ENCODE peak calls at places on chromosome 9, in five cellular contexts. G, T, A, E and J are unnamed samples.

GRCh38 chr9:121360975-121361374 is 9.1 kb downstream of the STOM start:
- DNase-seq in G (peak; percentile 92), T (no peak), A (no peak), E (peak; percentile 51), J (no peak)

GRCh38 chr9:87801013-87801412 is 75.1 kb downstream of the CTSL start:
- DNase-seq in G (no peak), T (no peak), A (peak; percentile 13), E (no peak), J (no peak)

GRCh38 chr9:33297455-33297854 is 7.1 kb downstream of the NFX1 start:
- DNase-seq in G (no peak), T (no peak), A (no peak), E (no peak), J (no peak)

GRCh38 chr9:83355024-83355444 is 183.2 kb downstream of the FRMD3 start:
- DNase-seq in G (peak; percentile 15), T (no peak), A (no peak), E (no peak), J (no peak)

GRCh38 chr9:35599763-35600604 is 5.1 kb upstream of the TESK1 start:
- DNase-seq in G (no peak), T (peak; percentile 51), A (no peak), E (no peak), J (no peak)

GRCh38 chr9:91714020-91714721 is 235.9 kb downstream of the ROR2 start:
- DNase-seq in G (peak; percentile 42), T (peak; percentile 82), A (no peak), E (peak; percentile 21), J (no peak)

GRCh38 chr9:35910613-35911488 is 1.6 kb downstream of the SPAAR start:
- DNase-seq in G (peak; percentile 57), T (peak; percentile 55), A (no peak), E (peak; percentile 56), J (no peak)

GRCh38 chr9:104849023-104849422 is 78.9 kb downstream of the ABCA1 start:
- DNase-seq in G (peak; percentile 25), T (no peak), A (no peak), E (no peak), J (no peak)

GRCh38 chr9:117030254-117030768 is 343.2 kb downstream of the TRIM32 start:
- DNase-seq in G (no peak), T (no peak), A (no peak), E (no peak), J (no peak)

GRCh38 chr9:26947736-26948135 is 694 bp upstream of the PLAA start:
- DNase-seq in G (peak; percentile 26), T (no peak), A (no peak), E (no peak), J (no peak)

GRCh38 chr9:9998491-9999287 is 614.1 kb downstream of the PTPRD start:
- DNase-seq in G (no peak), T (no peak), A (no peak), E (peak; percentile 9), J (no peak)

GRCh38 chr9:93894691-93895079 is 60.5 kb downstream of the BARX1 start:
- DNase-seq in G (no peak), T (peak; percentile 28), A (no peak), E (no peak), J (no peak)

GRCh38 chr9:107465467-107466451 is 23.8 kb downstream of the KLF4 start:
- DNase-seq in G (peak; percentile 26), T (peak; percentile 80), A (no peak), E (peak; percentile 50), J (no peak)

GRCh38 chr9:133854785-133855184 is 116.6 kb upstream of the SARDH start:
- DNase-seq in G (no peak), T (no peak), A (no peak), E (no peak), J (no peak)

GRCh38 chr9:136542246-136543041 is 3.4 kb downstream of the NOTCH1 start:
- DNase-seq in G (no peak), T (no peak), A (no peak), E (no peak), J (no peak)

GRCh38 chr9:4796988-4797956 is 4.5 kb downstream of the RCL1 start:
- DNase-seq in G (peak; percentile 32), T (no peak), A (no peak), E (no peak), J (no peak)

GRCh38 chr9:33044677-33045282 is 19.7 kb downstream of the DNAJA1 start:
- DNase-seq in G (peak; percentile 28), T (no peak), A (no peak), E (peak; percentile 34), J (no peak)

GRCh38 chr9:34546102-34546833 is 23.5 kb upstream of the ENHO start:
- DNase-seq in G (no peak), T (no peak), A (no peak), E (no peak), J (no peak)

GRCh38 chr9:34546834-34547827 is 24.3 kb upstream of the ENHO start:
- DNase-seq in G (peak; percentile 68), T (peak; percentile 93), A (no peak), E (peak; percentile 59), J (no peak)

GRCh38 chr9:34550016-34550680 is 27.4 kb upstream of the ENHO start:
- DNase-seq in G (no peak), T (peak; percentile 43), A (no peak), E (no peak), J (no peak)

GRCh38 chr9:34549407-34549732 is 26.6 kb upstream of the ENHO start:
- DNase-seq in G (no peak), T (peak; percentile 32), A (no peak), E (no peak), J (no peak)

DNA sequence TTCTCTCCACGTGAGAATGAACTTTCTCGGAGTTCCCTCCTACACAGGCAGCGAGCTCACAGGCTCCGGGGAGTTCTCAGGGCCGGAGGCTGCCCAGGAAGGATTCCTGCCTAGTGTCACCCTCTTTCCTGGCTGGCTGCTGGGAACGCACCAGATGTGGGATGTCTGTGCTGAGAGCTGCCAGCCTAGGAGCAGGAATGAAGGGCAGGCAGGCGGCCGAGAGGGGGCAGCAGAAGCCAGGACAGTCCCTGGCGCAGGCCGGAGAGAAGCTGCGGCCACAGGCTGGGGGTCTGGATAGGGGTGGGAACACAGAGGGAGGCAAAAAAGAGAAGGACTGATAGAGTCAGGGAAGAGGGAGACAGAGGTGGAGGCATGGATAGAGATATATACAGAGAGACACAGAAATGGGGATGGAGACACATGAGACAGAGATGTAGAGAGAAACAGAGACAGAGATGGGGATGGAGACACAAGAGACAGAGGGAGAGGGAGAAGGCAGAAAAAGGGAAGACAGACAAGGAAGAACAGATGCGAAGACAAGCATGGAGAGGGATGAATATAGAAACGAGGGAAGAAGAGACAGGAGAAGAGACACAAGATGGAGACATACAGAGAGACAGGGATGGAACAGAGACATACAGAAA is 25.3 kb upstream of the ENHO start:
- DNase-seq in G (peak; percentile 35), T (peak; percentile 89), A (no peak), E (peak; percentile 29), J (no peak)
- TF ChIP-seq EZH2 in G (no peak), T (no peak), A (no peak), E (no peak), J (no peak)

GRCh38 chr9:695252-695651 is 146.2 kb upstream of the DMRT1 start:
- DNase-seq in G (no peak), T (no peak), A (no peak), E (no peak), J (no peak)

GRCh38 chr9:694499-695154 is 146.9 kb upstream of the DMRT1 start:
- DNase-seq in G (peak; percentile 97), T (no peak), A (peak; percentile 91), E (peak; percentile 96), J (peak; percentile 94)

GRCh38 chr9:692636-693459 is 148.6 kb upstream of the DMRT1 start:
- DNase-seq in G (no peak), T (no peak), A (no peak), E (no peak), J (no peak)

GRCh38 chr9:691825-692363 is 149.6 kb upstream of the DMRT1 start:
- DNase-seq in G (no peak), T (no peak), A (no peak), E (no peak), J (no peak)

GRCh38 chr9:693460-694390 is 147.8 kb upstream of the DMRT1 start:
- DNase-seq in G (peak; percentile 90), T (no peak), A (no peak), E (no peak), J (no peak)
- H2AFZ ChIP-seq in G (peak overlapping the region; percentile 72), T (no peak overlapping the region), A (no peak overlapping the region), E (peak overlapping the region; percentile 14), J (no peak overlapping the region)

GRCh38 chr9:89881431-89881830 is 276.6 kb downstream of the GADD45G start:
- DNase-seq in G (no peak), T (no peak), A (no peak), E (no peak), J (peak; percentile 13)
- TF ChIP-seq EZH2 in G (no peak), T (no peak), A (no peak), E (no peak), J (no peak)

GRCh38 chr9:80504525-80505235 is 932.9 kb downstream of the TLE4 start:
- DNase-seq in G (no peak), T (no peak), A (no peak), E (no peak), J (no peak)
- H2AFZ ChIP-seq in G (no peak overlapping the region), T (no peak overlapping the region), A (no peak overlapping the region), E (no peak overlapping the region), J (no peak overlapping the region)

DNA sequence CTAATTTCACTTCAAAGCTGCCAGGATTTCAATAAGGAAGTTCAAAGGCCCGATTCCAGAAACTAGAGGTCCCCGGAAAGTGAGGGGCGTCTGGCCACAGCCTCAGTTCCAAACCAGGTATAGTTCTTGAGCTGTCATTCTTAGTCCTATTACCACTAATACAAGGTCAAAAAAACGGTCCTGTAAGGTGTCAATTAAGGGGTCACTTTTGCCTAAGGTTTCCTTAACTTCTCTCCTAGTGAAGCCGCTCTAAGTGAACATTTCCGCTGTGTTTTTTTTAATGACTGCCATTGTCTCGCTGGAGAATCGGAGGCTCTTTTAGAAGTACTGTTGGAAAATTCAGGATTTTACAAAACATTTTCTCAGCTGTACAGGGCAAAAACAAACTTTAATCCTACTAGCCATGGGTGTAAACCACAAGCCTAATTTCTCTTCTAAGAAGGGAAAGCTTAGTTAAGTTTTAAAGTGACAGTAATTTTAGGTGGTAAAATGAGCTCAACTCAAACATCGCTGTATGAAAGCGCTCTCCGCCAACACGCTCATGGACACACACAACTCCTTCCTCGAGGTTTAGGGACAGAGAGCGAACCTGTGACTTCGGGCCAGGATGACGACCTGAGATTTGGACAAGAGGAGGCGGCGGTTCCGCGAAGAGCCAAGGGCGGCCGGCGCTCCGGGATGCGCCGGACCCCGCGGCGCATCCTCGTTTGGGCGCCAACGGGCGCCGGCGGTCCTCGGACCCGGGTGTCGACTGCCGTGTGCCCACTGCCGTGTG is 76.7 kb upstream of the IFNE start:
- DNase-seq in G (peak; percentile 52), T (no peak), A (no peak), E (peak; percentile 60), J (no peak)
- TF ChIP-seq EZH2 in G (no peak), T (no peak), A (no peak), E (no peak), J (no peak)